ENCODE peak calls at places on chromosomes 7 and 10, in four cellular contexts. One of them, this sample, is unnamed.

GRCh38 chr10:35707642-35708425 is 65.7 kb upstream of the FZD8 start:
- DNase-seq in SK-N-SH: no peak
- DNase-seq in HCT116: no peak
- DNase-seq in IMR-90: no peak
- DNase-seq in this sample: no peak

GRCh38 chr7:5452937-5453540 is 29.4 kb upstream of the TNRC18 start:
- DNase-seq in SK-N-SH: peak; percentile 61
- DNase-seq in HCT116: no peak
- DNase-seq in IMR-90: peak; percentile 84
- DNase-seq in this sample: no peak

GRCh38 chr10:8060704-8061121 is 6.2 kb downstream of the GATA3 start:
- DNase-seq in SK-N-SH: no peak
- DNase-seq in HCT116: no peak
- DNase-seq in IMR-90: no peak
- DNase-seq in this sample: no peak

GRCh38 chr10:90675621-90676020 is 182.2 kb downstream of the HTR7 start:
- DNase-seq in IMR-90: peak; percentile 35
- DNase-seq in HCT116: no peak
- DNase-seq in SK-N-SH: no peak
- DNase-seq in this sample: no peak

GRCh38 chr10:76779163-76779820 is 858.3 kb downstream of the KCNMA1 start:
- DNase-seq in IMR-90: peak; percentile 23
- DNase-seq in SK-N-SH: no peak
- DNase-seq in HCT116: no peak
- DNase-seq in this sample: no peak

GRCh38 chr7:32161708-32162107 is 91.5 kb upstream of the PDE1C start:
- DNase-seq in HCT116: no peak
- DNase-seq in IMR-90: peak; percentile 73
- DNase-seq in SK-N-SH: no peak
- DNase-seq in this sample: no peak

GRCh38 chr7:81659697-81660395 is 110.0 kb downstream of the HGF start:
- DNase-seq in HCT116: no peak
- DNase-seq in SK-N-SH: no peak
- DNase-seq in IMR-90: no peak
- DNase-seq in this sample: no peak

GRCh38 chr7:141702047-141702567 is at the start of gene DENND11:
- DNase-seq in SK-N-SH: peak; percentile 97
- DNase-seq in HCT116: no peak
- DNase-seq in IMR-90: peak; percentile 11
- DNase-seq in this sample: peak; percentile 49

GRCh38 chr7:80313716-80314115 is 179.1 kb downstream of the GNAI1 start:
- DNase-seq in SK-N-SH: no peak
- DNase-seq in HCT116: no peak
- DNase-seq in IMR-90: no peak
- DNase-seq in this sample: no peak

GRCh38 chr7:75056476-75056875 is 17.1 kb downstream of the RCC1L start:
- DNase-seq in IMR-90: peak; percentile 83
- DNase-seq in HCT116: no peak
- DNase-seq in SK-N-SH: no peak
- DNase-seq in this sample: no peak

GRCh38 chr7:110531186-110531585 is 559.7 kb upstream of the LRRN3 start:
- DNase-seq in SK-N-SH: no peak
- DNase-seq in HCT116: no peak
- DNase-seq in IMR-90: peak; percentile 38
- DNase-seq in this sample: no peak

GRCh38 chr10:100890696-100891271 is 22.0 kb upstream of the SLF2 start:
- DNase-seq in IMR-90: peak; percentile 98
- DNase-seq in HCT116: peak; percentile 79
- DNase-seq in SK-N-SH: no peak
- DNase-seq in this sample: no peak

GRCh38 chr10:97169063-97169462 is 16.7 kb downstream of the SLIT1 start:
- DNase-seq in HCT116: no peak
- DNase-seq in SK-N-SH: no peak
- DNase-seq in IMR-90: no peak
- DNase-seq in this sample: no peak

GRCh38 chr7:45888185-45888992 is at the start of gene IGFBP1:
- DNase-seq in IMR-90: peak; percentile 25
- DNase-seq in HCT116: no peak
- DNase-seq in SK-N-SH: peak; percentile 83
- DNase-seq in this sample: no peak

GRCh38 chr10:36494386-36494785 is 631.0 kb upstream of the ANKRD30A start:
- DNase-seq in SK-N-SH: no peak
- DNase-seq in IMR-90: peak; percentile 87
- DNase-seq in HCT116: no peak
- DNase-seq in this sample: no peak

GRCh38 chr10:114655671-114656070 is 2.4 kb downstream of the ABLIM1 start:
- DNase-seq in SK-N-SH: no peak
- DNase-seq in IMR-90: no peak
- DNase-seq in HCT116: no peak
- DNase-seq in this sample: no peak

GRCh38 chr7:150923191-150923590 is 54.9 kb downstream of the KCNH2 start:
- DNase-seq in SK-N-SH: no peak
- DNase-seq in IMR-90: no peak
- DNase-seq in HCT116: no peak
- DNase-seq in this sample: no peak

GRCh38 chr10:48547981-48548380 is 56.9 kb downstream of the ARHGAP22 start:
- DNase-seq in IMR-90: no peak
- DNase-seq in HCT116: no peak
- DNase-seq in SK-N-SH: no peak
- DNase-seq in this sample: peak; percentile 15

GRCh38 chr7:28126047-28127041 is 54.3 kb downstream of the JAZF1 start:
- DNase-seq in IMR-90: no peak
- DNase-seq in HCT116: no peak
- DNase-seq in SK-N-SH: no peak
- DNase-seq in this sample: no peak

GRCh38 chr10:47406548-47406869 is 22.4 kb upstream of the ZNF488 start:
- DNase-seq in SK-N-SH: no peak
- DNase-seq in IMR-90: no peak
- DNase-seq in HCT116: no peak
- DNase-seq in this sample: no peak

GRCh38 chr7:33109758-33110238 is 594 bp upstream of the RP9 start:
- DNase-seq in HCT116: no peak
- DNase-seq in SK-N-SH: peak; percentile 53
- DNase-seq in IMR-90: peak; percentile 39
- DNase-seq in this sample: no peak

GRCh38 chr10:50436805-50437204 is 185.5 kb upstream of the ASAH2 start:
- DNase-seq in HCT116: no peak
- DNase-seq in IMR-90: no peak
- DNase-seq in SK-N-SH: no peak
- DNase-seq in this sample: no peak

GRCh38 chr7:8058852-8059251 is 90.3 kb downstream of the GLCCI1 start:
- DNase-seq in IMR-90: no peak
- DNase-seq in HCT116: no peak
- DNase-seq in SK-N-SH: no peak
- DNase-seq in this sample: no peak

GRCh38 chr7:20745716-20746115 is 41.0 kb downstream of the SP8 start:
- DNase-seq in SK-N-SH: no peak
- DNase-seq in HCT116: no peak
- DNase-seq in IMR-90: no peak
- DNase-seq in this sample: no peak

GRCh38 chr10:97336942-97337719 is 2.6 kb upstream of the FRAT2 start:
- DNase-seq in IMR-90: no peak
- DNase-seq in HCT116: no peak
- DNase-seq in SK-N-SH: no peak
- DNase-seq in this sample: peak; percentile 79

GRCh38 chr7:7970620-7971307 is 2.2 kb downstream of the GLCCI1 start:
- DNase-seq in IMR-90: peak; percentile 33
- DNase-seq in SK-N-SH: peak; percentile 46
- DNase-seq in HCT116: no peak
- DNase-seq in this sample: peak; percentile 21

GRCh38 chr10:132387723-132388210 is 9.2 kb upstream of the PWWP2B start:
- DNase-seq in HCT116: no peak
- DNase-seq in IMR-90: peak; percentile 36
- DNase-seq in SK-N-SH: peak; percentile 97
- DNase-seq in this sample: peak; percentile 82

GRCh38 chr10:514137-514671 is 175.3 kb downstream of the DIP2C start:
- DNase-seq in SK-N-SH: no peak
- DNase-seq in HCT116: no peak
- DNase-seq in IMR-90: no peak
- DNase-seq in this sample: no peak

GRCh38 chr7:128833148-128833938 is 3.1 kb downstream of the FLNC start:
- DNase-seq in SK-N-SH: peak; percentile 60
- DNase-seq in HCT116: no peak
- DNase-seq in IMR-90: peak; percentile 88
- DNase-seq in this sample: peak; percentile 44

GRCh38 chr10:131211556-131211955 is 100.0 kb downstream of the TCERG1L start:
- DNase-seq in HCT116: no peak
- DNase-seq in IMR-90: no peak
- DNase-seq in SK-N-SH: peak; percentile 61
- DNase-seq in this sample: no peak

GRCh38 chr10:86698207-86698940 is 30.1 kb downstream of the LDB3 start:
- DNase-seq in SK-N-SH: no peak
- DNase-seq in HCT116: no peak
- DNase-seq in IMR-90: no peak
- DNase-seq in this sample: no peak

GRCh38 chr10:102299873-102300272 is 54.5 kb downstream of the GBF1 start:
- DNase-seq in SK-N-SH: no peak
- DNase-seq in IMR-90: peak; percentile 76
- DNase-seq in HCT116: no peak
- DNase-seq in this sample: no peak

GRCh38 chr10:110841767-110842267 is 29.9 kb upstream of the PDCD4 start:
- DNase-seq in SK-N-SH: no peak
- DNase-seq in HCT116: no peak
- DNase-seq in IMR-90: no peak
- DNase-seq in this sample: no peak

GRCh38 chr7:56078196-56078595 is 14.1 kb downstream of the SUMF2 start:
- DNase-seq in SK-N-SH: no peak
- DNase-seq in IMR-90: no peak
- DNase-seq in HCT116: no peak
- DNase-seq in this sample: no peak

GRCh38 chr7:92534572-92534971 is 6.0 kb downstream of the RBM48 start:
- DNase-seq in SK-N-SH: no peak
- DNase-seq in IMR-90: no peak
- DNase-seq in HCT116: no peak
- DNase-seq in this sample: no peak

GRCh38 chr10:72796538-72796937 is 97.0 kb upstream of the OIT3 start:
- DNase-seq in SK-N-SH: no peak
- DNase-seq in HCT116: no peak
- DNase-seq in IMR-90: no peak
- DNase-seq in this sample: no peak

GRCh38 chr10:129689681-129690080 is 222.6 kb downstream of the MGMT start:
- DNase-seq in IMR-90: no peak
- DNase-seq in SK-N-SH: no peak
- DNase-seq in HCT116: no peak
- DNase-seq in this sample: no peak

GRCh38 chr7:85019778-85020177 is 167.1 kb downstream of the SEMA3D start:
- DNase-seq in HCT116: no peak
- DNase-seq in SK-N-SH: no peak
- DNase-seq in IMR-90: no peak
- DNase-seq in this sample: no peak
- H3K4me3 ChIP-seq in HCT116: no peak overlapping the region
- H3K4me3 ChIP-seq in SK-N-SH: no peak overlapping the region
- H3K4me3 ChIP-seq in IMR-90: no peak overlapping the region
- H3K4me3 ChIP-seq in this sample: no peak overlapping the region

GRCh38 chr10:123139521-123140163 is 3.9 kb downstream of the HMX3 start:
- DNase-seq in IMR-90: peak; percentile 18
- DNase-seq in HCT116: peak; percentile 32
- DNase-seq in SK-N-SH: no peak
- DNase-seq in this sample: peak; percentile 47
- H3K9ac ChIP-seq in IMR-90: no peak overlapping the region
- H3K9ac ChIP-seq in HCT116: peak overlapping the region; percentile 4
- H3K9ac ChIP-seq in SK-N-SH: no peak overlapping the region
- H3K9ac ChIP-seq in this sample: no peak overlapping the region

GRCh38 chr10:45419673-45420020 is 45.6 kb downstream of the ALOX5 start:
- DNase-seq in SK-N-SH: peak; percentile 59
- DNase-seq in IMR-90: no peak
- DNase-seq in HCT116: no peak
- DNase-seq in this sample: no peak

GRCh38 chr10:45416603-45417002 is 42.6 kb downstream of the ALOX5 start:
- DNase-seq in IMR-90: no peak
- DNase-seq in SK-N-SH: no peak
- DNase-seq in HCT116: no peak
- DNase-seq in this sample: no peak

GRCh38 chr10:45418859-45419672 is 45.0 kb downstream of the ALOX5 start:
- DNase-seq in HCT116: no peak
- DNase-seq in SK-N-SH: peak; percentile 91
- DNase-seq in IMR-90: peak; percentile 10
- DNase-seq in this sample: peak; percentile 53

GRCh38 chr10:45417746-45418145 is 43.7 kb downstream of the ALOX5 start:
- DNase-seq in HCT116: no peak
- DNase-seq in SK-N-SH: no peak
- DNase-seq in IMR-90: no peak
- DNase-seq in this sample: no peak

GRCh38 chr10:45418417-45418858 is 44.4 kb downstream of the ALOX5 start:
- DNase-seq in IMR-90: no peak
- DNase-seq in HCT116: no peak
- DNase-seq in SK-N-SH: no peak
- DNase-seq in this sample: no peak
- H3K27ac ChIP-seq in IMR-90: no peak overlapping the region
- H3K27ac ChIP-seq in HCT116: no peak overlapping the region
- H3K27ac ChIP-seq in SK-N-SH: no peak overlapping the region
- H3K27ac ChIP-seq in this sample: peak overlapping the region; percentile 80

DNA sequence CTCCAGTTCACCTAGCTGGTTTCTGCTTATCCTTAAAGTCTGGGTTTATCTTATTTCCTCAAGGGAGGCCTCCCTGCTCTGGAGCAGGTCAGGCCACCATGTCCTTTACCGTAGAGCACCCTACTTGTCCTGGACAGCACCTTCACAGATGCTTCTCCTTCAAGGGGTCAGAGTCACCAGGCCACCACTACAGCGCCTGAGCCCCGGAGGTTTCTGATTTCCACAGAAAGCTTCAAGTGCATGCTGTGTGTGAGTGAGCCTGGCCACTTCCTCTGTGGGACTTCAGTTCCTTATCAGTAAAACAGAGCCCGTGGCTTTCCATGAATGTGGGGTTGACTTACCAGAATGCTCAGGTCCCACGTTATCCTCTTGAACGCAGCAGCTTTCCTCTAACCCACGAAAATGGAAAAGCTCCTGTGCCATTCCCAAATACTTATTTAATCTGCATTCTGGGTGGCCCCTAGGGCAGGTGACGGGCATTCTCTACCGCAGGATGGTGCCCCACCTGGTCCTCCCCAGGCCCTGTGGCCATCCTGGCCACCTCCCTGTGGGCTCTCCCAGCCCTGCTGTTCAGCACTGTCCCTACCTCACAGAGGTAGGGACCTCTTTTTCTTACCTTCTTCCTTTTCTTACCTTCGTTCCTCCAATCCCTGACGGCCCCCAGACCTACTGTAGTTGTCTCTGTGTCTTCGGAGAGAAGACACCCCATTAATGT is 1.4 kb upstream of the DOCK1 start:
- DNase-seq in HCT116: no peak
- DNase-seq in SK-N-SH: no peak
- DNase-seq in IMR-90: no peak
- DNase-seq in this sample: no peak
- H3K4me3 ChIP-seq in HCT116: peak overlapping the region; percentile 80
- H3K4me3 ChIP-seq in SK-N-SH: no peak overlapping the region
- H3K4me3 ChIP-seq in IMR-90: no peak overlapping the region
- H3K4me3 ChIP-seq in this sample: no peak overlapping the region

GRCh38 chr7:16646427-16647081 is 573 bp downstream of the BZW2 start:
- DNase-seq in HCT116: no peak
- DNase-seq in IMR-90: no peak
- DNase-seq in SK-N-SH: peak; percentile 25
- DNase-seq in this sample: peak; percentile 60
- H3K9ac ChIP-seq in HCT116: peak overlapping the region; percentile 84
- H3K9ac ChIP-seq in IMR-90: peak overlapping the region; percentile 67
- H3K9ac ChIP-seq in SK-N-SH: peak overlapping the region; percentile 80
- H3K9ac ChIP-seq in this sample: peak overlapping the region; percentile 84

This sample was measured in colonic mucosa.